ENCODE peak calls at places on chromosomes 3 and 15, in seven cellular contexts. P is AG09309, B is astrocyte of the cerebellum, A is GM12865, V is lower leg skin, R is cardiac fibroblast, H is uterus. N is an unnamed sample.

GRCh38 chr3:78497025-78497424 is 1270.8 kb downstream of the ROBO1 start:
- DNase-seq in P (no peak), H (no peak), V (no peak), B (no peak), A (no peak), R (no peak), N (no peak)

GRCh38 chr3:149717391-149718056 is 34.8 kb downstream of the COMMD2 start:
- DNase-seq in R (peak; percentile 92), B (peak; percentile 70), A (peak; percentile 76), H (peak; percentile 49), P (peak; percentile 53), V (no peak), N (no peak)

GRCh38 chr3:137163241-137163916 is 205.6 kb downstream of the IL20RB start:
- DNase-seq in B (no peak), H (no peak), P (no peak), A (no peak), V (no peak), R (no peak), N (no peak)

GRCh38 chr3:197343656-197344408 is 45.4 kb upstream of the DLG1 start:
- DNase-seq in V (peak; percentile 70), B (no peak), A (no peak), H (no peak), R (peak; percentile 64), P (no peak), N (no peak)

GRCh38 chr3:57893156-57893555 is 115.1 kb upstream of the FLNB start:
- DNase-seq in R (no peak), P (no peak), A (no peak), V (no peak), B (no peak), H (no peak), N (no peak)

GRCh38 chr3:12553921-12554391 is 2.9 kb upstream of the MKRN2 start:
- DNase-seq in V (peak; percentile 85), B (no peak), R (peak; percentile 42), A (peak; percentile 18), P (no peak), H (no peak), N (no peak)

GRCh38 chr15:65738649-65739048 is 53.4 kb downstream of the DENND4A start:
- DNase-seq in A (no peak), P (no peak), R (peak; percentile 45), V (no peak), B (no peak), H (no peak), N (no peak)

GRCh38 chr3:184409331-184409926 is 29.6 kb downstream of the CHRD start:
- DNase-seq in R (no peak), A (no peak), V (no peak), H (no peak), P (no peak), B (no peak), N (no peak)

GRCh38 chr3:172189213-172189612 is 149.8 kb downstream of the FNDC3B start:
- DNase-seq in A (no peak), B (no peak), P (no peak), H (no peak), R (no peak), V (no peak), N (no peak)

GRCh38 chr3:53808496-53808895 is 37.7 kb downstream of the CHDH start:
- DNase-seq in B (no peak), R (no peak), A (no peak), P (no peak), V (peak; percentile 43), H (no peak), N (no peak)

GRCh38 chr15:70508561-70509281 is 254.6 kb downstream of the UACA start:
- DNase-seq in A (peak; percentile 40), P (peak; percentile 57), R (peak; percentile 93), B (peak; percentile 67), V (no peak), H (no peak), N (no peak)

GRCh38 chr3:176595307-176595706 is 602.0 kb downstream of the TBL1XR1 start:
- DNase-seq in B (no peak), H (no peak), V (no peak), R (peak; percentile 47), A (no peak), P (no peak), N (no peak)

GRCh38 chr15:99443768-99444446 is 121.9 kb upstream of the MEF2A start:
- DNase-seq in A (no peak), B (no peak), R (no peak), P (no peak), H (peak; percentile 11), V (peak; percentile 82), N (no peak)

GRCh38 chr3:9897408-9898372 is 5.0 kb upstream of the IL17RE start:
- DNase-seq in A (no peak), P (no peak), R (peak; percentile 75), B (no peak), H (no peak), V (no peak), N (no peak)

GRCh38 chr3:52998781-52999509 is 46.9 kb downstream of the SFMBT1 start:
- DNase-seq in B (no peak), H (no peak), V (no peak), A (no peak), R (no peak), P (no peak), N (no peak)

GRCh38 chr15:68431792-68432401 is at the start of gene ITGA11:
- DNase-seq in A (peak; percentile 21), V (peak; percentile 92), R (peak; percentile 56), H (peak; percentile 83), B (no peak), P (no peak), N (no peak)

GRCh38 chr3:192372627-192373026 is 354.7 kb downstream of the FGF12 start:
- DNase-seq in P (no peak), R (no peak), V (no peak), H (no peak), A (no peak), B (no peak), N (no peak)

GRCh38 chr3:175743733-175744400 is 884.7 kb downstream of the NAALADL2 start:
- DNase-seq in A (no peak), B (peak; percentile 13), V (no peak), P (no peak), H (no peak), R (peak; percentile 72), N (no peak)

GRCh38 chr15:38504680-38505467 is 50.9 kb downstream of the FAM98B start:
- DNase-seq in H (no peak), A (no peak), B (peak; percentile 13), R (no peak), P (no peak), V (no peak), N (no peak)

DNA sequence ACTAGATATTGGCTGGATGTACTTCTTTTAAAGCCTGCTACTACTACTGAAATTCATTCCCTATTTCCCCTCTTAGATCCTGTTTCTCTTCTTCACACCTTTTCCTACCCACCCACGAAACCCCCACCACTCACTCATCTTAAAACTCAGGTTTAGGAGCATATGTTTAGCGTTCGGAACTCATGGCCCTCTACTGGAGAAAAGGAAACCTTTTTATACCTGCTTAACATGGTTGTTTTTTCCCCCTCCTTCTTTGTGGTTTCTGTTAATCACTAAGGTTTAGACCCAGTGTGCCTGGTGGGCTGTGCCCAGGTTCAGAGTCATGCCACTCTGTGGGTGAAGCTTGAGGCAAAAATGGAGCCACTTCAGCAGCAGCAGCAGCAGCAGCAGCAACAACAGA is 2.6 kb downstream of the ARID3B start:
- DNase-seq in V (no peak), B (no peak), H (no peak), R (no peak), P (no peak), A (peak; percentile 55), N (no peak)
- TF ChIP-seq CTCF in V (no peak), B (peak; percentile 22), H (no peak), R (no peak), P (no peak), A (peak; percentile 54), N (peak; percentile 66)

GRCh38 chr3:40975711-40976121 is 223.6 kb upstream of the CTNNB1 start:
- DNase-seq in A (no peak), V (peak; percentile 64), R (peak; percentile 79), H (no peak), P (no peak), B (no peak), N (no peak)
- H3K4me3 ChIP-seq in A (no peak overlapping the region), V (no peak overlapping the region), R (no peak overlapping the region), H (no peak overlapping the region), P (no peak overlapping the region), B (no peak overlapping the region), N (no peak overlapping the region)

GRCh38 chr15:87746333-87746732 is 510.2 kb downstream of the NTRK3 start:
- DNase-seq in P (no peak), R (no peak), V (no peak), H (no peak), A (no peak), B (no peak), N (no peak)
- TF ChIP-seq CTCF in P (no peak), R (no peak), V (no peak), H (no peak), A (no peak), B (no peak), N (no peak)

GRCh38 chr15:76335129-76335850 is 1.3 kb upstream of the ISL2 start:
- DNase-seq in P (no peak), H (no peak), A (peak; percentile 57), R (peak; percentile 14), B (no peak), V (peak; percentile 81), N (no peak)
- H3K4me3 ChIP-seq in P (no peak overlapping the region), H (no peak overlapping the region), A (peak overlapping the region; percentile 69), R (no peak overlapping the region), B (no peak overlapping the region), V (no peak overlapping the region), N (peak overlapping the region; percentile 72)

GRCh38 chr15:78195735-78196201 is 38.6 kb downstream of the ACSBG1 start:
- DNase-seq in B (no peak), P (no peak), H (no peak), V (peak; percentile 76), A (peak; percentile 69), R (peak; percentile 22), N (no peak)

GRCh38 chr15:78192826-78193594 is 41.4 kb downstream of the ACSBG1 start:
- DNase-seq in R (no peak), H (no peak), B (no peak), A (no peak), P (no peak), V (peak; percentile 77), N (no peak)

GRCh38 chr15:78197632-78198031 is 36.7 kb downstream of the ACSBG1 start:
- DNase-seq in V (no peak), B (no peak), R (no peak), H (no peak), P (no peak), A (no peak), N (no peak)

GRCh38 chr15:78193731-78194567 is 40.4 kb downstream of the ACSBG1 start:
- DNase-seq in B (no peak), R (no peak), P (no peak), A (no peak), H (no peak), V (peak; percentile 79), N (no peak)

GRCh38 chr15:78194568-78194925 is 39.8 kb downstream of the ACSBG1 start:
- DNase-seq in P (no peak), A (no peak), B (no peak), H (no peak), V (peak; percentile 80), R (no peak), N (no peak)
- TF ChIP-seq CTCF in P (no peak), A (no peak), B (no peak), H (no peak), V (no peak), R (no peak), N (no peak)

GRCh38 chr3:35640186-35640584 is 860 bp downstream of the ARPP21 start:
- DNase-seq in H (no peak), A (no peak), P (no peak), V (no peak), B (no peak), R (no peak), N (no peak)
- H3K4me3 ChIP-seq in H (no peak overlapping the region), A (no peak overlapping the region), P (no peak overlapping the region), V (no peak overlapping the region), B (peak overlapping the region; percentile 53), R (peak overlapping the region; percentile 47), N (no peak overlapping the region)

GRCh38 chr15:58761010-58761388 is 10.1 kb upstream of the MINDY2 start:
- DNase-seq in R (no peak), A (no peak), H (no peak), V (no peak), P (no peak), B (no peak), N (no peak)
- TF ChIP-seq CTCF in R (no peak), A (no peak), H (no peak), V (no peak), P (no peak), B (no peak), N (no peak)